ENCODE peak calls at places on chromosomes 13 and 19, in ten cellular contexts. One of them, this sample, is unnamed.

GRCh38 chr13:76004411-76004810 is 368.3 kb downstream of the LMO7 start:
- DNase-seq in NCI-H774: no peak
- DNase-seq in stimulated activated CD4-positive, alpha-beta T cell treated with anti-CD3 and anti-CD28 coated beads, Interleukin-4, amount 100 ng/mL, for 24 hours: no peak
- DNase-seq in fibroblast of lung: peak
- DNase-seq in anterior cingulate cortex: no peak
- DNase-seq in NCI-H1930: no peak
- DNase-seq in LHCN-M2: peak
- DNase-seq in amygdala: no peak
- DNase-seq in skeletal muscle cell: no peak
- DNase-seq in C1 segment of cervical spinal cord: no peak
- DNase-seq in this sample: no peak

GRCh38 chr13:64688893-64689677 is 2541.1 kb downstream of the PCDH9 start:
- DNase-seq in NCI-H774: no peak
- DNase-seq in stimulated activated CD4-positive, alpha-beta T cell treated with anti-CD3 and anti-CD28 coated beads, Interleukin-4, amount 100 ng/mL, for 24 hours: no peak
- DNase-seq in fibroblast of lung: peak
- DNase-seq in anterior cingulate cortex: no peak
- DNase-seq in NCI-H1930: no peak
- DNase-seq in LHCN-M2: peak
- DNase-seq in amygdala: no peak
- DNase-seq in skeletal muscle cell: no peak
- DNase-seq in C1 segment of cervical spinal cord: no peak
- DNase-seq in this sample: no peak

GRCh38 chr19:48991823-48992570 is 1.1 kb downstream of the GYS1 start:
- DNase-seq in NCI-H774: no peak
- DNase-seq in stimulated activated CD4-positive, alpha-beta T cell treated with anti-CD3 and anti-CD28 coated beads, Interleukin-4, amount 100 ng/mL, for 24 hours: no peak
- DNase-seq in fibroblast of lung: peak
- DNase-seq in anterior cingulate cortex: no peak
- DNase-seq in NCI-H1930: no peak
- DNase-seq in LHCN-M2: peak
- DNase-seq in amygdala: peak
- DNase-seq in skeletal muscle cell: peak
- DNase-seq in C1 segment of cervical spinal cord: peak
- DNase-seq in this sample: peak

GRCh38 chr19:9130965-9131364 is 4.2 kb upstream of the OR7G3 start:
- DNase-seq in NCI-H774: no peak
- DNase-seq in stimulated activated CD4-positive, alpha-beta T cell treated with anti-CD3 and anti-CD28 coated beads, Interleukin-4, amount 100 ng/mL, for 24 hours: no peak
- DNase-seq in fibroblast of lung: no peak
- DNase-seq in anterior cingulate cortex: no peak
- DNase-seq in NCI-H1930: no peak
- DNase-seq in LHCN-M2: no peak
- DNase-seq in amygdala: no peak
- DNase-seq in skeletal muscle cell: no peak
- DNase-seq in C1 segment of cervical spinal cord: no peak
- DNase-seq in this sample: peak

GRCh38 chr19:46787331-46788100 is 878 bp downstream of the SLC1A5 start:
- DNase-seq in NCI-H774: no peak
- DNase-seq in stimulated activated CD4-positive, alpha-beta T cell treated with anti-CD3 and anti-CD28 coated beads, Interleukin-4, amount 100 ng/mL, for 24 hours: peak
- DNase-seq in fibroblast of lung: peak
- DNase-seq in anterior cingulate cortex: no peak
- DNase-seq in NCI-H1930: peak
- DNase-seq in LHCN-M2: peak
- DNase-seq in amygdala: no peak
- DNase-seq in skeletal muscle cell: peak
- DNase-seq in C1 segment of cervical spinal cord: peak
- DNase-seq in this sample: peak

GRCh38 chr19:42396248-42396541 is 6.1 kb upstream of the CNFN start:
- DNase-seq in NCI-H774: peak
- DNase-seq in stimulated activated CD4-positive, alpha-beta T cell treated with anti-CD3 and anti-CD28 coated beads, Interleukin-4, amount 100 ng/mL, for 24 hours: no peak
- DNase-seq in fibroblast of lung: no peak
- DNase-seq in anterior cingulate cortex: no peak
- DNase-seq in NCI-H1930: no peak
- DNase-seq in LHCN-M2: no peak
- DNase-seq in amygdala: no peak
- DNase-seq in skeletal muscle cell: no peak
- DNase-seq in C1 segment of cervical spinal cord: no peak
- DNase-seq in this sample: no peak

GRCh38 chr13:57698851-57699250 is 67.3 kb downstream of the PCDH17 start:
- DNase-seq in NCI-H774: no peak
- DNase-seq in stimulated activated CD4-positive, alpha-beta T cell treated with anti-CD3 and anti-CD28 coated beads, Interleukin-4, amount 100 ng/mL, for 24 hours: no peak
- DNase-seq in fibroblast of lung: no peak
- DNase-seq in anterior cingulate cortex: no peak
- DNase-seq in NCI-H1930: no peak
- DNase-seq in LHCN-M2: no peak
- DNase-seq in amygdala: no peak
- DNase-seq in skeletal muscle cell: no peak
- DNase-seq in C1 segment of cervical spinal cord: no peak
- DNase-seq in this sample: no peak

GRCh38 chr19:45215391-45216191 is 29.6 kb downstream of the EXOC3L2 start:
- DNase-seq in NCI-H774: peak
- DNase-seq in stimulated activated CD4-positive, alpha-beta T cell treated with anti-CD3 and anti-CD28 coated beads, Interleukin-4, amount 100 ng/mL, for 24 hours: no peak
- DNase-seq in fibroblast of lung: no peak
- DNase-seq in anterior cingulate cortex: no peak
- DNase-seq in NCI-H1930: no peak
- DNase-seq in LHCN-M2: no peak
- DNase-seq in amygdala: no peak
- DNase-seq in skeletal muscle cell: no peak
- DNase-seq in C1 segment of cervical spinal cord: no peak
- DNase-seq in this sample: no peak

GRCh38 chr13:98875146-98875729 is 102.6 kb downstream of the DOCK9 start:
- DNase-seq in NCI-H774: no peak
- DNase-seq in stimulated activated CD4-positive, alpha-beta T cell treated with anti-CD3 and anti-CD28 coated beads, Interleukin-4, amount 100 ng/mL, for 24 hours: no peak
- DNase-seq in fibroblast of lung: no peak
- DNase-seq in anterior cingulate cortex: no peak
- DNase-seq in NCI-H1930: no peak
- DNase-seq in LHCN-M2: no peak
- DNase-seq in amygdala: no peak
- DNase-seq in skeletal muscle cell: no peak
- DNase-seq in C1 segment of cervical spinal cord: no peak
- DNase-seq in this sample: no peak

GRCh38 chr19:2618611-2619010 is 83.9 kb downstream of the GNG7 start:
- DNase-seq in NCI-H774: no peak
- DNase-seq in stimulated activated CD4-positive, alpha-beta T cell treated with anti-CD3 and anti-CD28 coated beads, Interleukin-4, amount 100 ng/mL, for 24 hours: peak
- DNase-seq in fibroblast of lung: peak
- DNase-seq in anterior cingulate cortex: no peak
- DNase-seq in NCI-H1930: no peak
- DNase-seq in LHCN-M2: peak
- DNase-seq in amygdala: no peak
- DNase-seq in skeletal muscle cell: no peak
- DNase-seq in C1 segment of cervical spinal cord: peak
- DNase-seq in this sample: peak